ENCODE peak calls at places on chromosome 15, in five cellular contexts. J is HCT116, L is HepG2, Y is SK-N-SH, M is GM12878. C is an unnamed sample.

GRCh38 chr15:76320012-76320411 is 8.7 kb upstream of the ETFA start:
- DNase-seq in L (no peak), Y (no peak), J (no peak), M (no peak), C (no peak)

GRCh38 chr15:57330619-57331018 is 45.7 kb upstream of the CGNL1 start:
- DNase-seq in M (no peak), Y (no peak), L (no peak), J (no peak), C (no peak)

GRCh38 chr15:83698294-83698693 is 44.4 kb downstream of the ADAMTSL3 start:
- DNase-seq in M (no peak), Y (no peak), J (no peak), L (no peak), C (peak; percentile 20)

GRCh38 chr15:72925661-72926060 is 126.6 kb upstream of the NEO1 start:
- DNase-seq in L (no peak), J (no peak), Y (no peak), M (no peak), C (no peak)

GRCh38 chr15:80957976-80958375 is 31.6 kb downstream of the MESD start:
- DNase-seq in J (no peak), M (no peak), L (no peak), Y (no peak), C (no peak)

GRCh38 chr15:31283046-31283445 is 43.6 kb upstream of the KLF13 start:
- DNase-seq in L (no peak), J (no peak), M (no peak), Y (no peak), C (no peak)

GRCh38 chr15:90266485-90266884 is 1.0 kb downstream of the NGRN start:
- DNase-seq in Y (no peak), J (no peak), L (no peak), M (no peak), C (no peak)

GRCh38 chr15:58504674-58505234 is 73.0 kb downstream of the LIPC start:
- DNase-seq in L (no peak), M (peak; percentile 39), J (no peak), Y (no peak), C (no peak)

GRCh38 chr15:74752486-74753395 is 4.1 kb downstream of the CYP1A2 start:
- DNase-seq in Y (no peak), L (no peak), M (no peak), J (no peak), C (peak; percentile 47)

DNA sequence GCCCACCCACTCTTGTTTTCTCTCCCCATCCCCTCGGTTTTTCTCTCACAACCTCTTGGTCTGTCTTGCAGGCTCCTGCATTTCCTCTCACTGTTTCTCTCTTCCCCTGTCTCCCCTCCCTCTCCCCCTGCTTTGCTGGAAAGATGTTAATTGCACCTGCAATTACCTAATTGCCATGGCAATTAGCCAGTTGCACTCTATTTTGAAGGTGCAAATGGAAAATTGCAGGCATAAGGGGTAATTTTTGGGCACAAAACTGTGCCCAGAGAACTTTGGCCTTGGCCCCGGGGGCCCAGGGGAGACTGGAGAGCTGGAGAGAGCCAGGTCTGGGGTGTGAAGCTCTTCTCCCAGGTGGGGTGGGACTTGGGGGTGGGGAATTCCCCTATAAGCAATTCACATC is 164.5 kb upstream of the TLE3 start:
- DNase-seq in M (no peak), L (no peak), J (no peak), Y (no peak), C (no peak)
- TF ChIP-seq JUND in M (no peak), L (no peak), J (no peak), Y (no peak), C (no peak)

GRCh38 chr15:78353093-78353492 is 12.9 kb downstream of the CRABP1 start:
- DNase-seq in M (peak; percentile 2), L (peak; percentile 22), Y (peak; percentile 55), J (peak; percentile 32), C (no peak)
- TF ChIP-seq JUND in M (no peak), L (no peak), Y (no peak), J (no peak), C (no peak)

DNA sequence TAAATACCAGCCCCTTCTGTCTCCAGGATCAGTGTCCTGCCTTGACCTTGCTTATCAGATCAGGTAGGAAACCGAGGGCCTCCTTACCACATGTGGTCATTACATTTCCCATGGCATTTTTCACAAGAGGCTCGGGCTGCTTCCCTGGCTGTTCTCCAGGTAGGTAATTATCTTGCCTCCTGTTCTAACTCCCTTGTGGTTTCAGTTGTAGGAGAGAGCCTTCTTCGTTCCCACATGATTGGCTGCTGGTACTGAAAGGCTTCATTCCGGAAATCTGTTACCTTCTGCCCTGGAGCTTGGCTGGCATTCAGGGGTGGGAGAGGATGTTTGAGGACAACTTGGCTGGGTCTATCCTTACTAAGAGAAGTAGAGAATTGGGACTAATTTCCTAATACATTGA is 46.8 kb upstream of the RORA start:
- DNase-seq in M (no peak), L (no peak), J (no peak), Y (peak; percentile 3), C (no peak)
- TF ChIP-seq JUND in M (no peak), L (no peak), J (no peak), Y (no peak), C (no peak)

GRCh38 chr15:49273734-49274318 is 103.8 kb downstream of the GALK2 start:
- DNase-seq in L (no peak), M (no peak), Y (peak; percentile 55), J (no peak), C (no peak)

GRCh38 chr15:49265911-49266310 is 95.9 kb downstream of the GALK2 start:
- DNase-seq in L (no peak), J (no peak), Y (no peak), M (no peak), C (no peak)

DNA sequence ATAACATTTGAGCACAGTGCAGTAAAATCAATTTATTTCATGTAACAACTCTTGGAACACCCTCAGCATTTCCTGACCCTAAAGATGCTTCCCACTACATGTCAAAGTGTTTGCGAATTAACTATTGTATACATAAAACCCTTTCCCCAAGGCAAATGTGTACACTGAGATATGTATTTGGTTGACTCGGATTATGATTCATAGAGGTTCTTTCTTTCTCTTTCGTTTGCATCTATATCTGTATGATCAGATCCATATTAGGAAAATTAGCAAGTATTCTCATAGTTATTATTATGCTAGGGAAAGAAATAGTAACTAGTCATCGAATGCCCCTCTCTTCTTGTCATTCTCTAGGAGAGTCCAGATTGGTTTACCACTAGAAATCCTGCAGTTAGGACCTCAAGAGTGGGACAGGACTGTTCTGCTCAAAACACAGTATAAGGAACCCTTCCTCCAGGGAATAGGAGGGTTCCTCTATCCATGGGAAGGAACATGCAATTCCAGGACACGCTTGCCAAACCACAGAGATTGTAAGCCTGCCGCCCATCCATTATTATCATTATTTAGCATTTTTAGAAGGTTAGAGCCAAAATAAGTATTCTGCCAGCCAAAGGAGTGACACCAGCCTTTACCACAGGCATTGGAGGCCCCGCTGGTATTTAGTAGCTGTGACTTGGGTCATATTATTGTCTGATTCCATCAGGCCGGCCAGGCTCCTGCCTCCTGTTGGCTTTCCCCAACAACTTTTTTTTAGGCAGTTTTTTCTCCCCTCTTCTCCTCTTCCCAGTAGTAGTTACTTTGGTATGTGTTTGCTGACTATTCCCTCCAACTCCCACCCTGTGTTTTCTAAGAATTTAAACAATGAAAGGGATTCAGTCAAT is 100.7 kb downstream of the GALK2 start:
- DNase-seq in L (no peak), Y (no peak), M (no peak), J (no peak), C (no peak)
- TF ChIP-seq JUND in L (no peak), Y (no peak), M (no peak), J (no peak), C (no peak)